ENCODE peak calls at places on chromosome 3, in nine cellular contexts. T, V, J, E, H, I, Z, D and B are unnamed samples.

GRCh38 chr3:17140670-17141505 is 256.1 kb downstream of the PLCL2 start:
- DNase-seq in T (no peak), V (peak), J (no peak), E (peak), H (no peak), I (peak), Z (no peak), D (peak), B (peak)

GRCh38 chr3:146903927-146904326 is 298.8 kb upstream of the PLSCR5 start:
- DNase-seq in T (no peak), V (no peak), J (no peak), E (no peak), H (no peak), I (no peak), Z (peak), D (no peak), B (no peak)

GRCh38 chr3:27209595-27210264 is 159.5 kb downstream of the NEK10 start:
- DNase-seq in T (no peak), V (no peak), J (no peak), E (no peak), H (no peak), I (no peak), Z (no peak), D (no peak), B (no peak)

GRCh38 chr3:23202921-23203650 is at the start of gene UBE2E2:
- DNase-seq in T (no peak), V (peak), J (peak), E (peak), H (peak), I (peak), Z (peak), D (peak), B (peak)

GRCh38 chr3:103127737-103128136 is 692.9 kb downstream of the ZPLD1 start:
- DNase-seq in T (no peak), V (peak), J (peak), E (no peak), H (no peak), I (no peak), Z (peak), D (no peak), B (no peak)

GRCh38 chr3:185807455-185808068 is 17.3 kb downstream of the IGF2BP2 start:
- DNase-seq in T (peak), V (peak), J (no peak), E (no peak), H (no peak), I (peak), Z (peak), D (no peak), B (peak)

GRCh38 chr3:46705751-46706572 is 4.8 kb downstream of the TMIE start:
- DNase-seq in T (peak), V (peak), J (no peak), E (no peak), H (no peak), I (peak), Z (peak), D (no peak), B (peak)

GRCh38 chr3:64533565-64534317 is 154.1 kb downstream of the ADAMTS9 start:
- DNase-seq in T (peak), V (peak), J (peak), E (peak), H (peak), I (peak), Z (peak), D (peak), B (peak)

GRCh38 chr3:159865042-159865579 is 123.5 kb upstream of the IL12A start:
- DNase-seq in T (peak), V (no peak), J (no peak), E (no peak), H (no peak), I (peak), Z (peak), D (no peak), B (peak)

GRCh38 chr3:19947549-19948071 is 713 bp downstream of the RAB5A start:
- DNase-seq in T (no peak), V (peak), J (peak), E (no peak), H (peak), I (peak), Z (peak), D (peak), B (peak)

GRCh38 chr3:23807161-23808015 is 1.6 kb downstream of the UBE2E1 start:
- DNase-seq in T (no peak), V (peak), J (peak), E (no peak), H (no peak), I (peak), Z (peak), D (no peak), B (peak)

GRCh38 chr3:197802505-197803459 is 11.7 kb downstream of the LRCH3 start:
- DNase-seq in T (no peak), V (no peak), J (no peak), E (no peak), H (no peak), I (no peak), Z (no peak), D (no peak), B (no peak)

GRCh38 chr3:189404036-189404435 is 227.2 kb upstream of the TP63 start:
- DNase-seq in T (no peak), V (no peak), J (no peak), E (no peak), H (no peak), I (no peak), Z (no peak), D (no peak), B (no peak)

GRCh38 chr3:196518999-196519737 is 4.0 kb upstream of the SMCO1 start:
- DNase-seq in T (no peak), V (peak), J (no peak), E (peak), H (peak), I (peak), Z (peak), D (no peak), B (peak)

GRCh38 chr3:113157408-113157980 is 53.9 kb upstream of the BOC start:
- DNase-seq in T (no peak), V (peak), J (no peak), E (no peak), H (no peak), I (peak), Z (no peak), D (no peak), B (no peak)

GRCh38 chr3:22495241-22495640 is 707.9 kb upstream of the UBE2E2 start:
- DNase-seq in T (no peak), V (no peak), J (no peak), E (no peak), H (no peak), I (no peak), Z (no peak), D (no peak), B (no peak)

GRCh38 chr3:148466143-148466542 is 231.6 kb upstream of the AGTR1 start:
- DNase-seq in T (no peak), V (peak), J (no peak), E (no peak), H (no peak), I (peak), Z (peak), D (no peak), B (peak)

GRCh38 chr3:41753651-41754050 is 208.3 kb downstream of the ULK4 start:
- DNase-seq in T (no peak), V (no peak), J (no peak), E (no peak), H (no peak), I (no peak), Z (no peak), D (no peak), B (no peak)

GRCh38 chr3:9349321-9350117 is 13.3 kb upstream of the THUMPD3 start:
- DNase-seq in T (peak), V (peak), J (no peak), E (no peak), H (no peak), I (peak), Z (peak), D (no peak), B (peak)

GRCh38 chr3:13229291-13229949 is 156.2 kb upstream of the IQSEC1 start:
- DNase-seq in T (no peak), V (no peak), J (no peak), E (no peak), H (peak), I (peak), Z (no peak), D (no peak), B (peak)

GRCh38 chr3:188421151-188421821 is 267.3 kb downstream of the LPP start:
- DNase-seq in T (peak), V (peak), J (no peak), E (no peak), H (no peak), I (peak), Z (peak), D (no peak), B (peak)

GRCh38 chr3:161051856-161052255 is 53.3 kb downstream of the B3GALNT1 start:
- DNase-seq in T (no peak), V (no peak), J (no peak), E (no peak), H (no peak), I (no peak), Z (no peak), D (no peak), B (no peak)

GRCh38 chr3:57298041-57298440 is 5.6 kb upstream of the ASB14 start:
- DNase-seq in T (no peak), V (peak), J (no peak), E (no peak), H (no peak), I (peak), Z (peak), D (no peak), B (peak)

GRCh38 chr3:147049305-147049704 is 357.0 kb downstream of the ZIC4 start:
- DNase-seq in T (no peak), V (no peak), J (no peak), E (no peak), H (no peak), I (no peak), Z (no peak), D (no peak), B (no peak)

GRCh38 chr3:42698216-42698910 is 4.2 kb downstream of the HHATL start:
- DNase-seq in T (no peak), V (no peak), J (no peak), E (no peak), H (no peak), I (no peak), Z (no peak), D (no peak), B (no peak)

GRCh38 chr3:196537319-196537984 is 22.3 kb upstream of the SMCO1 start:
- DNase-seq in T (no peak), V (no peak), J (no peak), E (no peak), H (peak), I (peak), Z (no peak), D (no peak), B (peak)

GRCh38 chr3:136703429-136703828 is 48.7 kb downstream of the STAG1 start:
- DNase-seq in T (no peak), V (peak), J (no peak), E (no peak), H (no peak), I (no peak), Z (no peak), D (no peak), B (no peak)

GRCh38 chr3:153768559-153769469 is 352.4 kb upstream of the ARHGEF26 start:
- DNase-seq in T (peak), V (peak), J (no peak), E (no peak), H (peak), I (peak), Z (peak), D (no peak), B (peak)

GRCh38 chr3:104523136-104523535 is 843.6 kb upstream of the ALCAM start:
- DNase-seq in T (no peak), V (peak), J (no peak), E (no peak), H (no peak), I (no peak), Z (no peak), D (no peak), B (no peak)

GRCh38 chr3:74605437-74605836 is 9.0 kb downstream of the CNTN3 start:
- DNase-seq in T (no peak), V (no peak), J (no peak), E (no peak), H (no peak), I (no peak), Z (no peak), D (no peak), B (no peak)

GRCh38 chr3:18444597-18445420 is 19.7 kb upstream of the SATB1 start:
- DNase-seq in T (no peak), V (peak), J (peak), E (peak), H (peak), I (peak), Z (peak), D (no peak), B (peak)

GRCh38 chr3:145557405-145557804 is 603.6 kb downstream of the PLOD2 start:
- DNase-seq in T (no peak), V (peak), J (no peak), E (no peak), H (no peak), I (peak), Z (peak), D (no peak), B (peak)

GRCh38 chr3:151837057-151837456 is 23.1 kb downstream of the AADAC start:
- DNase-seq in T (peak), V (peak), J (no peak), E (no peak), H (peak), I (peak), Z (peak), D (no peak), B (peak)

GRCh38 chr3:14475601-14476000 is 64.5 kb downstream of the GRIP2 start:
- DNase-seq in T (no peak), V (no peak), J (no peak), E (no peak), H (no peak), I (no peak), Z (no peak), D (no peak), B (no peak)

GRCh38 chr3:52829906-52830463 is 487 bp downstream of the ITIH4 start:
- DNase-seq in T (no peak), V (no peak), J (no peak), E (no peak), H (no peak), I (no peak), Z (no peak), D (no peak), B (no peak)

GRCh38 chr3:52490938-52491526 is 4.1 kb upstream of the STAB1 start:
- DNase-seq in T (no peak), V (peak), J (no peak), E (peak), H (no peak), I (no peak), Z (peak), D (no peak), B (peak)

DNA sequence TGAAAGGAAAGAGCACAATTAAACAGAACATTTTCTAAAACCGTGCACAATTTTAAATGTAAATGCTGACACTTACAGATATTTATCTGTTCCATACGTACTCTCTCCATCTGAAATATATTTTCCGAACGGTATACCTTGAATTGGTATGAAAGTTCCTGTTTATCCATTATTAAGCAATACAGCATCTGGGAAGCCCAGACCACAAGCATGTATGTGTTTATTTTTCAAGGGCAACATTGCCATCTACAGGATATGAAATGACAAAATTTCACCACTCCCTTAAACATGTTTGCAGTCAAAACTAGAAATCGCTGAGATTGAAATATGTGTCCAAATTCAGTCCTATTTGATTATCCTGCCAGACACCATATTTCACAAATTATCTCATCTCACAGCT is 533.5 kb downstream of the TBL1XR1 start:
- DNase-seq in T (peak), V (peak), J (no peak), E (no peak), H (peak), I (peak), Z (peak), D (no peak), B (peak)
- TF ChIP-seq CTCF in T (peak), V (peak), J (peak), E (peak), H (no peak), I (peak), Z (peak), D (peak), B (peak)

GRCh38 chr3:71585126-71585525 is 1.6 kb upstream of the FOXP1 start:
- DNase-seq in T (no peak), V (peak), J (no peak), E (no peak), H (no peak), I (peak), Z (peak), D (no peak), B (peak)
- H3K4me3 ChIP-seq in T (no peak), V (no peak), J (no peak), E (peak), H (no peak), I (peak), Z (peak), D (peak), B (no peak)

GRCh38 chr3:39330824-39331223 is 1.3 kb downstream of the CCR8 start:
- DNase-seq in T (no peak), V (no peak), J (no peak), E (no peak), H (no peak), I (no peak), Z (no peak), D (no peak), B (no peak)
- TF ChIP-seq CTCF in T (no peak), V (no peak), J (no peak), E (no peak), H (no peak), I (no peak), Z (no peak), D (no peak), B (no peak)

GRCh38 chr3:134651347-134652041 is 672 bp upstream of the KY start:
- DNase-seq in T (no peak), V (peak), J (no peak), E (peak), H (peak), I (peak), Z (peak), D (no peak), B (peak)
- H3K4me3 ChIP-seq in T (peak), V (peak), J (no peak), E (peak), H (peak), I (peak), Z (peak), D (peak), B (peak)

GRCh38 chr3:139235192-139235591 is 108.6 kb upstream of the MRPS22 start:
- DNase-seq in T (no peak), V (no peak), J (no peak), E (no peak), H (no peak), I (no peak), Z (no peak), D (no peak), B (peak)
- TF ChIP-seq CTCF in T (no peak), V (no peak), J (no peak), E (no peak), H (no peak), I (no peak), Z (no peak), D (no peak), B (no peak)

GRCh38 chr3:31142543-31142942 is 248.1 kb upstream of the GADL1 start:
- DNase-seq in T (no peak), V (no peak), J (no peak), E (no peak), H (no peak), I (no peak), Z (no peak), D (no peak), B (no peak)

GRCh38 chr3:31140470-31140869 is 246.0 kb upstream of the GADL1 start:
- DNase-seq in T (no peak), V (no peak), J (no peak), E (no peak), H (no peak), I (no peak), Z (no peak), D (no peak), B (no peak)

GRCh38 chr3:31145062-31145461 is 250.6 kb upstream of the GADL1 start:
- DNase-seq in T (no peak), V (no peak), J (no peak), E (no peak), H (no peak), I (no peak), Z (no peak), D (no peak), B (no peak)

GRCh38 chr3:31137718-31138465 is 243.4 kb upstream of the GADL1 start:
- DNase-seq in T (no peak), V (peak), J (no peak), E (no peak), H (no peak), I (no peak), Z (peak), D (no peak), B (no peak)

GRCh38 chr3:31142139-31142538 is 247.7 kb upstream of the GADL1 start:
- DNase-seq in T (no peak), V (no peak), J (no peak), E (no peak), H (no peak), I (no peak), Z (no peak), D (no peak), B (no peak)
- H3K4me3 ChIP-seq in T (no peak), V (no peak), J (no peak), E (no peak), H (no peak), I (no peak), Z (no peak), D (no peak), B (no peak)

GRCh38 chr3:139286241-139286640 is 57.6 kb upstream of the MRPS22 start:
- DNase-seq in T (no peak), V (no peak), J (no peak), E (no peak), H (no peak), I (no peak), Z (no peak), D (no peak), B (no peak)

GRCh38 chr3:139286825-139287224 is 57.0 kb upstream of the MRPS22 start:
- DNase-seq in T (no peak), V (no peak), J (no peak), E (peak), H (no peak), I (no peak), Z (no peak), D (no peak), B (no peak)

GRCh38 chr3:139289866-139290524 is 53.8 kb upstream of the MRPS22 start:
- DNase-seq in T (no peak), V (no peak), J (no peak), E (no peak), H (no peak), I (no peak), Z (no peak), D (no peak), B (no peak)

GRCh38 chr3:139287557-139287956 is 56.3 kb upstream of the MRPS22 start:
- DNase-seq in T (no peak), V (no peak), J (no peak), E (no peak), H (no peak), I (no peak), Z (no peak), D (no peak), B (no peak)

GRCh38 chr3:139288266-139288821 is 55.5 kb upstream of the MRPS22 start:
- DNase-seq in T (no peak), V (no peak), J (no peak), E (peak), H (no peak), I (no peak), Z (no peak), D (no peak), B (no peak)
- TF ChIP-seq CTCF in T (peak), V (peak), J (no peak), E (no peak), H (peak), I (no peak), Z (peak), D (no peak), B (no peak)

GRCh38 chr3:4978966-4979400 is 254 bp upstream of the BHLHE40 start:
- DNase-seq in T (no peak), V (peak), J (peak), E (peak), H (peak), I (peak), Z (peak), D (peak), B (peak)
- H3K4me3 ChIP-seq in T (peak), V (no peak), J (peak), E (peak), H (peak), I (peak), Z (peak), D (peak), B (peak)

GRCh38 chr3:38117163-38117716 is 19.7 kb downstream of the ACAA1 start:
- DNase-seq in T (no peak), V (no peak), J (no peak), E (peak), H (no peak), I (no peak), Z (no peak), D (no peak), B (no peak)
- TF ChIP-seq CTCF in T (no peak), V (no peak), J (no peak), E (peak), H (no peak), I (no peak), Z (no peak), D (no peak), B (no peak)